ENCODE peak calls at places on chromosome 5, in four cellular contexts. K is AG09319, F is body of pancreas, W is transverse colon. J is an unnamed sample.

GRCh38 chr5:129460121-129460950 is at the start of gene ADAMTS19:
- DNase-seq in K (no peak), F (peak), W (peak), J (no peak)

GRCh38 chr5:32499261-32499660 is 54.7 kb upstream of the ZFR start:
- DNase-seq in K (no peak), F (no peak), W (no peak), J (no peak)

GRCh38 chr5:151719228-151719861 is 32.6 kb upstream of the SPARC start:
- DNase-seq in K (no peak), F (no peak), W (peak), J (no peak)

GRCh38 chr5:132259061-132259851 is 1.8 kb downstream of the PDLIM4 start:
- DNase-seq in K (peak), F (peak), W (peak), J (peak)

GRCh38 chr5:19401032-19401431 is 587.0 kb downstream of the CDH18 start:
- DNase-seq in K (no peak), F (no peak), W (no peak), J (no peak)

GRCh38 chr5:168740821-168741213 is 161.6 kb upstream of the PANK3 start:
- DNase-seq in K (no peak), F (no peak), W (no peak), J (no peak)

GRCh38 chr5:56493751-56494150 is 260.6 kb upstream of the ANKRD55 start:
- DNase-seq in K (no peak), F (no peak), W (no peak), J (no peak)

GRCh38 chr5:428754-429452 is 14.1 kb upstream of the EXOC3 start:
- DNase-seq in K (no peak), F (no peak), W (no peak), J (no peak)

GRCh38 chr5:150155258-150156032 is at the start of gene PDGFRB:
- DNase-seq in K (peak), F (peak), W (peak), J (peak)

GRCh38 chr5:164237531-164237930 is 732.1 kb downstream of the MAT2B start:
- DNase-seq in K (no peak), F (no peak), W (no peak), J (no peak)

GRCh38 chr5:151155777-151156731 is 1.5 kb downstream of the ANXA6 start:
- DNase-seq in K (no peak), F (peak), W (peak), J (no peak)

GRCh38 chr5:73228052-73228451 is 55.1 kb downstream of the TMEM174 start:
- DNase-seq in K (no peak), F (no peak), W (no peak), J (no peak)

GRCh38 chr5:38069360-38069759 is 189.0 kb upstream of the EGFLAM start:
- DNase-seq in K (no peak), F (peak), W (no peak), J (no peak)

GRCh38 chr5:55638455-55638854 is 73.7 kb downstream of the SLC38A9 start:
- DNase-seq in K (peak), F (no peak), W (no peak), J (no peak)

GRCh38 chr5:160772854-160773253 is 79.2 kb downstream of the ATP10B start:
- DNase-seq in K (no peak), F (no peak), W (no peak), J (no peak)

GRCh38 chr5:65927497-65928340 is 1.3 kb downstream of the ERBIN start:
- DNase-seq in K (no peak), F (no peak), W (no peak), J (peak)

GRCh38 chr5:52554297-52554696 is 233.4 kb upstream of the ITGA1 start:
- DNase-seq in K (no peak), F (no peak), W (no peak), J (no peak)

GRCh38 chr5:101637599-101637998 is 658.5 kb downstream of the SLCO4C1 start:
- DNase-seq in K (no peak), F (no peak), W (no peak), J (no peak)

GRCh38 chr5:168372351-168372946 is 81.0 kb downstream of the WWC1 start:
- DNase-seq in K (no peak), F (no peak), W (no peak), J (no peak)

GRCh38 chr5:107294151-107294550 is 376.6 kb downstream of the EFNA5 start:
- DNase-seq in K (no peak), F (no peak), W (no peak), J (no peak)

GRCh38 chr5:170360712-170361501 is 28.3 kb downstream of the KCNMB1 start:
- DNase-seq in K (no peak), F (no peak), W (no peak), J (no peak)

GRCh38 chr5:78005021-78005785 is 229.1 kb upstream of the TBCA start:
- DNase-seq in K (peak), F (no peak), W (no peak), J (peak)

GRCh38 chr5:19534751-19535150 is 453.2 kb downstream of the CDH18 start:
- DNase-seq in K (no peak), F (no peak), W (no peak), J (no peak)

GRCh38 chr5:37717613-37718431 is 122.0 kb downstream of the GDNF start:
- DNase-seq in K (no peak), F (peak), W (peak), J (no peak)

GRCh38 chr5:171128136-171128535 is 180.9 kb upstream of the TLX3 start:
- DNase-seq in K (no peak), F (no peak), W (no peak), J (no peak)

GRCh38 chr5:139058121-139058520 is 140.0 kb downstream of the SIL1 start:
- DNase-seq in K (no peak), F (no peak), W (no peak), J (no peak)

GRCh38 chr5:123421773-123422172 is 1.4 kb downstream of the CEP120 start:
- DNase-seq in K (no peak), F (no peak), W (no peak), J (no peak)

GRCh38 chr5:93621340-93621872 is 38.4 kb downstream of the NR2F1 start:
- DNase-seq in K (no peak), F (peak), W (peak), J (no peak)

GRCh38 chr5:24823625-24824024 is 178.8 kb upstream of the CDH10 start:
- DNase-seq in K (no peak), F (no peak), W (no peak), J (no peak)

GRCh38 chr5:56712895-56713565 is 102.3 kb upstream of the MAP3K1 start:
- DNase-seq in K (no peak), F (no peak), W (no peak), J (no peak)

GRCh38 chr5:95759634-95760033 is 28.5 kb downstream of the RHOBTB3 start:
- DNase-seq in K (no peak), F (peak), W (no peak), J (no peak)

GRCh38 chr5:124735169-124735858 is 11.1 kb downstream of the ZNF608 start:
- DNase-seq in K (peak), F (no peak), W (peak), J (peak)

GRCh38 chr5:43646997-43647396 is 44.0 kb downstream of the NNT start:
- DNase-seq in K (no peak), F (no peak), W (no peak), J (no peak)